ENCODE peak calls at places on chromosomes 1 and 21, in ten cellular contexts. One of them, this sample, is unnamed.

GRCh38 chr1:43349594-43350306 is 9.0 kb upstream of the CDC20 start:
- DNase-seq in CD4-positive, CD25-positive, alpha-beta regulatory T cell: no peak
- DNase-seq in GM10248: no peak
- DNase-seq in MV-4-11: no peak
- DNase-seq in HFF-Myc: peak; percentile 46
- DNase-seq in GM06990: no peak
- DNase-seq in activated CD4-positive, alpha-beta T cell treated with anti-CD3 and anti-CD28 coated beads, Interleukin-2, amount 50 U/mL, for 48 hours: no peak
- DNase-seq in upper lobe of right lung: no peak
- DNase-seq in chondrocyte: no peak
- DNase-seq in endodermal cell: no peak
- DNase-seq in this sample: no peak

GRCh38 chr21:29217818-29218252 is 80.9 kb upstream of the BACH1 start:
- DNase-seq in CD4-positive, CD25-positive, alpha-beta regulatory T cell: no peak
- DNase-seq in GM10248: no peak
- DNase-seq in MV-4-11: peak; percentile 95
- DNase-seq in HFF-Myc: peak; percentile 93
- DNase-seq in GM06990: no peak
- DNase-seq in activated CD4-positive, alpha-beta T cell treated with anti-CD3 and anti-CD28 coated beads, Interleukin-2, amount 50 U/mL, for 48 hours: no peak
- DNase-seq in upper lobe of right lung: no peak
- DNase-seq in chondrocyte: no peak
- DNase-seq in endodermal cell: no peak
- DNase-seq in this sample: no peak

GRCh38 chr1:41545996-41546938 is 61.8 kb upstream of the EDN2 start:
- DNase-seq in CD4-positive, CD25-positive, alpha-beta regulatory T cell: no peak
- DNase-seq in GM10248: no peak
- DNase-seq in MV-4-11: no peak
- DNase-seq in HFF-Myc: no peak
- DNase-seq in GM06990: no peak
- DNase-seq in activated CD4-positive, alpha-beta T cell treated with anti-CD3 and anti-CD28 coated beads, Interleukin-2, amount 50 U/mL, for 48 hours: no peak
- DNase-seq in upper lobe of right lung: peak; percentile 37
- DNase-seq in chondrocyte: peak; percentile 57
- DNase-seq in endodermal cell: no peak
- DNase-seq in this sample: no peak

GRCh38 chr1:19563336-19564097 is 78.2 kb upstream of the CAPZB start:
- DNase-seq in CD4-positive, CD25-positive, alpha-beta regulatory T cell: no peak
- DNase-seq in GM10248: no peak
- DNase-seq in MV-4-11: no peak
- DNase-seq in HFF-Myc: no peak
- DNase-seq in GM06990: no peak
- DNase-seq in activated CD4-positive, alpha-beta T cell treated with anti-CD3 and anti-CD28 coated beads, Interleukin-2, amount 50 U/mL, for 48 hours: no peak
- DNase-seq in upper lobe of right lung: peak; percentile 66
- DNase-seq in chondrocyte: no peak
- DNase-seq in endodermal cell: no peak
- DNase-seq in this sample: no peak

GRCh38 chr1:65467536-65467935 is 47.1 kb downstream of the LEPR start:
- DNase-seq in CD4-positive, CD25-positive, alpha-beta regulatory T cell: no peak
- DNase-seq in GM10248: no peak
- DNase-seq in MV-4-11: no peak
- DNase-seq in HFF-Myc: no peak
- DNase-seq in GM06990: no peak
- DNase-seq in activated CD4-positive, alpha-beta T cell treated with anti-CD3 and anti-CD28 coated beads, Interleukin-2, amount 50 U/mL, for 48 hours: no peak
- DNase-seq in upper lobe of right lung: no peak
- DNase-seq in chondrocyte: no peak
- DNase-seq in endodermal cell: peak; percentile 93
- DNase-seq in this sample: no peak

GRCh38 chr1:21291184-21291583 is 921 bp upstream of the ECE1 start:
- DNase-seq in CD4-positive, CD25-positive, alpha-beta regulatory T cell: no peak
- DNase-seq in GM10248: no peak
- DNase-seq in MV-4-11: no peak
- DNase-seq in HFF-Myc: no peak
- DNase-seq in GM06990: no peak
- DNase-seq in activated CD4-positive, alpha-beta T cell treated with anti-CD3 and anti-CD28 coated beads, Interleukin-2, amount 50 U/mL, for 48 hours: no peak
- DNase-seq in upper lobe of right lung: no peak
- DNase-seq in chondrocyte: no peak
- DNase-seq in endodermal cell: no peak
- DNase-seq in this sample: no peak

GRCh38 chr21:20739421-20739820 is 258.8 kb upstream of the NCAM2 start:
- DNase-seq in CD4-positive, CD25-positive, alpha-beta regulatory T cell: no peak
- DNase-seq in GM10248: no peak
- DNase-seq in MV-4-11: peak; percentile 44
- DNase-seq in HFF-Myc: peak; percentile 2
- DNase-seq in GM06990: no peak
- DNase-seq in activated CD4-positive, alpha-beta T cell treated with anti-CD3 and anti-CD28 coated beads, Interleukin-2, amount 50 U/mL, for 48 hours: no peak
- DNase-seq in upper lobe of right lung: no peak
- DNase-seq in chondrocyte: no peak
- DNase-seq in endodermal cell: peak; percentile 75
- DNase-seq in this sample: no peak

GRCh38 chr1:205537386-205538018 is 33.0 kb downstream of the CDK18 start:
- DNase-seq in CD4-positive, CD25-positive, alpha-beta regulatory T cell: no peak
- DNase-seq in GM10248: no peak
- DNase-seq in MV-4-11: no peak
- DNase-seq in HFF-Myc: no peak
- DNase-seq in GM06990: no peak
- DNase-seq in activated CD4-positive, alpha-beta T cell treated with anti-CD3 and anti-CD28 coated beads, Interleukin-2, amount 50 U/mL, for 48 hours: no peak
- DNase-seq in upper lobe of right lung: no peak
- DNase-seq in chondrocyte: peak; percentile 30
- DNase-seq in endodermal cell: no peak
- DNase-seq in this sample: no peak

GRCh38 chr1:46749921-46750404 is 31.0 kb upstream of the EFCAB14 start:
- DNase-seq in CD4-positive, CD25-positive, alpha-beta regulatory T cell: no peak
- DNase-seq in GM10248: no peak
- DNase-seq in MV-4-11: no peak
- DNase-seq in HFF-Myc: no peak
- DNase-seq in GM06990: no peak
- DNase-seq in activated CD4-positive, alpha-beta T cell treated with anti-CD3 and anti-CD28 coated beads, Interleukin-2, amount 50 U/mL, for 48 hours: no peak
- DNase-seq in upper lobe of right lung: no peak
- DNase-seq in chondrocyte: no peak
- DNase-seq in endodermal cell: no peak
- DNase-seq in this sample: no peak

GRCh38 chr1:209454340-209455014 is 129.0 kb upstream of the CAMK1G start:
- DNase-seq in CD4-positive, CD25-positive, alpha-beta regulatory T cell: no peak
- DNase-seq in GM10248: no peak
- DNase-seq in MV-4-11: peak; percentile 25
- DNase-seq in HFF-Myc: no peak
- DNase-seq in GM06990: no peak
- DNase-seq in activated CD4-positive, alpha-beta T cell treated with anti-CD3 and anti-CD28 coated beads, Interleukin-2, amount 50 U/mL, for 48 hours: no peak
- DNase-seq in upper lobe of right lung: no peak
- DNase-seq in chondrocyte: no peak
- DNase-seq in endodermal cell: no peak
- DNase-seq in this sample: no peak

GRCh38 chr1:243390315-243390875 is 134.6 kb downstream of the SDCCAG8 start:
- DNase-seq in CD4-positive, CD25-positive, alpha-beta regulatory T cell: no peak
- DNase-seq in GM10248: no peak
- DNase-seq in MV-4-11: no peak
- DNase-seq in HFF-Myc: no peak
- DNase-seq in GM06990: no peak
- DNase-seq in activated CD4-positive, alpha-beta T cell treated with anti-CD3 and anti-CD28 coated beads, Interleukin-2, amount 50 U/mL, for 48 hours: no peak
- DNase-seq in upper lobe of right lung: no peak
- DNase-seq in chondrocyte: no peak
- DNase-seq in endodermal cell: no peak
- DNase-seq in this sample: no peak

GRCh38 chr1:182301467-182302198 is 90.0 kb downstream of the GLUL start:
- DNase-seq in CD4-positive, CD25-positive, alpha-beta regulatory T cell: no peak
- DNase-seq in GM10248: no peak
- DNase-seq in MV-4-11: peak; percentile 83
- DNase-seq in HFF-Myc: no peak
- DNase-seq in GM06990: no peak
- DNase-seq in activated CD4-positive, alpha-beta T cell treated with anti-CD3 and anti-CD28 coated beads, Interleukin-2, amount 50 U/mL, for 48 hours: peak; percentile 24
- DNase-seq in upper lobe of right lung: no peak
- DNase-seq in chondrocyte: no peak
- DNase-seq in endodermal cell: peak; percentile 57
- DNase-seq in this sample: no peak

GRCh38 chr1:236502579-236502971 is 21.2 kb upstream of the LGALS8 start:
- DNase-seq in CD4-positive, CD25-positive, alpha-beta regulatory T cell: no peak
- DNase-seq in GM10248: no peak
- DNase-seq in MV-4-11: no peak
- DNase-seq in HFF-Myc: no peak
- DNase-seq in GM06990: no peak
- DNase-seq in activated CD4-positive, alpha-beta T cell treated with anti-CD3 and anti-CD28 coated beads, Interleukin-2, amount 50 U/mL, for 48 hours: no peak
- DNase-seq in upper lobe of right lung: no peak
- DNase-seq in chondrocyte: no peak
- DNase-seq in endodermal cell: no peak
- DNase-seq in this sample: no peak

GRCh38 chr1:63739452-63739851 is 34.4 kb upstream of the ROR1 start:
- DNase-seq in CD4-positive, CD25-positive, alpha-beta regulatory T cell: no peak
- DNase-seq in GM10248: no peak
- DNase-seq in MV-4-11: no peak
- DNase-seq in HFF-Myc: no peak
- DNase-seq in GM06990: no peak
- DNase-seq in activated CD4-positive, alpha-beta T cell treated with anti-CD3 and anti-CD28 coated beads, Interleukin-2, amount 50 U/mL, for 48 hours: no peak
- DNase-seq in upper lobe of right lung: no peak
- DNase-seq in chondrocyte: no peak
- DNase-seq in endodermal cell: peak; percentile 60
- DNase-seq in this sample: no peak

GRCh38 chr1:61588736-61589381 is 136.1 kb downstream of the TM2D1 start:
- DNase-seq in CD4-positive, CD25-positive, alpha-beta regulatory T cell: peak; percentile 3
- DNase-seq in GM10248: peak; percentile 67
- DNase-seq in MV-4-11: peak; percentile 70
- DNase-seq in HFF-Myc: peak; percentile 42
- DNase-seq in GM06990: peak; percentile 9
- DNase-seq in activated CD4-positive, alpha-beta T cell treated with anti-CD3 and anti-CD28 coated beads, Interleukin-2, amount 50 U/mL, for 48 hours: peak; percentile 71
- DNase-seq in upper lobe of right lung: no peak
- DNase-seq in chondrocyte: no peak
- DNase-seq in endodermal cell: peak; percentile 94
- DNase-seq in this sample: peak; percentile 67

GRCh38 chr1:48329905-48330304 is 107.4 kb downstream of the SLC5A9 start:
- DNase-seq in CD4-positive, CD25-positive, alpha-beta regulatory T cell: no peak
- DNase-seq in GM10248: no peak
- DNase-seq in MV-4-11: no peak
- DNase-seq in HFF-Myc: no peak
- DNase-seq in GM06990: no peak
- DNase-seq in activated CD4-positive, alpha-beta T cell treated with anti-CD3 and anti-CD28 coated beads, Interleukin-2, amount 50 U/mL, for 48 hours: no peak
- DNase-seq in upper lobe of right lung: no peak
- DNase-seq in chondrocyte: no peak
- DNase-seq in endodermal cell: no peak
- DNase-seq in this sample: no peak

GRCh38 chr1:85884372-85885035 is 176.3 kb upstream of the ZNHIT6 start:
- DNase-seq in CD4-positive, CD25-positive, alpha-beta regulatory T cell: no peak
- DNase-seq in GM10248: no peak
- DNase-seq in MV-4-11: peak; percentile 70
- DNase-seq in HFF-Myc: no peak
- DNase-seq in GM06990: no peak
- DNase-seq in activated CD4-positive, alpha-beta T cell treated with anti-CD3 and anti-CD28 coated beads, Interleukin-2, amount 50 U/mL, for 48 hours: no peak
- DNase-seq in upper lobe of right lung: no peak
- DNase-seq in chondrocyte: no peak
- DNase-seq in endodermal cell: peak; percentile 33
- DNase-seq in this sample: no peak

GRCh38 chr1:150060260-150060659 is 7.3 kb upstream of the VPS45 start:
- DNase-seq in CD4-positive, CD25-positive, alpha-beta regulatory T cell: no peak
- DNase-seq in GM10248: no peak
- DNase-seq in MV-4-11: no peak
- DNase-seq in HFF-Myc: no peak
- DNase-seq in GM06990: no peak
- DNase-seq in activated CD4-positive, alpha-beta T cell treated with anti-CD3 and anti-CD28 coated beads, Interleukin-2, amount 50 U/mL, for 48 hours: no peak
- DNase-seq in upper lobe of right lung: no peak
- DNase-seq in chondrocyte: no peak
- DNase-seq in endodermal cell: no peak
- DNase-seq in this sample: no peak

GRCh38 chr1:2326524-2326923 is 64.8 kb downstream of the MORN1 start:
- DNase-seq in CD4-positive, CD25-positive, alpha-beta regulatory T cell: no peak
- DNase-seq in GM10248: no peak
- DNase-seq in MV-4-11: no peak
- DNase-seq in HFF-Myc: no peak
- DNase-seq in GM06990: no peak
- DNase-seq in activated CD4-positive, alpha-beta T cell treated with anti-CD3 and anti-CD28 coated beads, Interleukin-2, amount 50 U/mL, for 48 hours: no peak
- DNase-seq in upper lobe of right lung: no peak
- DNase-seq in chondrocyte: no peak
- DNase-seq in endodermal cell: no peak
- DNase-seq in this sample: no peak

GRCh38 chr21:33026878-33027400 is 1.2 kb downstream of the OLIG2 start:
- DNase-seq in CD4-positive, CD25-positive, alpha-beta regulatory T cell: no peak
- DNase-seq in GM10248: no peak
- DNase-seq in MV-4-11: no peak
- DNase-seq in HFF-Myc: no peak
- DNase-seq in GM06990: no peak
- DNase-seq in activated CD4-positive, alpha-beta T cell treated with anti-CD3 and anti-CD28 coated beads, Interleukin-2, amount 50 U/mL, for 48 hours: no peak
- DNase-seq in upper lobe of right lung: no peak
- DNase-seq in chondrocyte: no peak
- DNase-seq in endodermal cell: peak; percentile 74
- DNase-seq in this sample: peak; percentile 50

GRCh38 chr1:52636701-52637695 is 4.0 kb downstream of the SHISAL2A start:
- DNase-seq in CD4-positive, CD25-positive, alpha-beta regulatory T cell: peak; percentile 50
- DNase-seq in GM10248: peak; percentile 67
- DNase-seq in MV-4-11: peak; percentile 98
- DNase-seq in HFF-Myc: no peak
- DNase-seq in GM06990: peak; percentile 79
- DNase-seq in activated CD4-positive, alpha-beta T cell treated with anti-CD3 and anti-CD28 coated beads, Interleukin-2, amount 50 U/mL, for 48 hours: peak; percentile 63
- DNase-seq in upper lobe of right lung: no peak
- DNase-seq in chondrocyte: no peak
- DNase-seq in endodermal cell: no peak
- DNase-seq in this sample: peak; percentile 72

GRCh38 chr1:1331068-1331965 is at the start of gene TAS1R3:
- DNase-seq in CD4-positive, CD25-positive, alpha-beta regulatory T cell: no peak
- DNase-seq in GM10248: no peak
- DNase-seq in MV-4-11: no peak
- DNase-seq in HFF-Myc: no peak
- DNase-seq in GM06990: no peak
- DNase-seq in activated CD4-positive, alpha-beta T cell treated with anti-CD3 and anti-CD28 coated beads, Interleukin-2, amount 50 U/mL, for 48 hours: no peak
- DNase-seq in upper lobe of right lung: no peak
- DNase-seq in chondrocyte: no peak
- DNase-seq in endodermal cell: no peak
- DNase-seq in this sample: no peak

GRCh38 chr1:222064388-222065201 is 322.7 kb upstream of the DUSP10 start:
- DNase-seq in CD4-positive, CD25-positive, alpha-beta regulatory T cell: no peak
- DNase-seq in GM10248: no peak
- DNase-seq in MV-4-11: peak; percentile 42
- DNase-seq in HFF-Myc: peak; percentile 33
- DNase-seq in GM06990: no peak
- DNase-seq in activated CD4-positive, alpha-beta T cell treated with anti-CD3 and anti-CD28 coated beads, Interleukin-2, amount 50 U/mL, for 48 hours: no peak
- DNase-seq in upper lobe of right lung: no peak
- DNase-seq in chondrocyte: no peak
- DNase-seq in endodermal cell: no peak
- DNase-seq in this sample: no peak

GRCh38 chr1:160432371-160432786 is 32.0 kb downstream of the VANGL2 start:
- DNase-seq in CD4-positive, CD25-positive, alpha-beta regulatory T cell: no peak
- DNase-seq in GM10248: peak; percentile 44
- DNase-seq in MV-4-11: peak; percentile 51
- DNase-seq in HFF-Myc: no peak
- DNase-seq in GM06990: peak; percentile 83
- DNase-seq in activated CD4-positive, alpha-beta T cell treated with anti-CD3 and anti-CD28 coated beads, Interleukin-2, amount 50 U/mL, for 48 hours: no peak
- DNase-seq in upper lobe of right lung: no peak
- DNase-seq in chondrocyte: no peak
- DNase-seq in endodermal cell: no peak
- DNase-seq in this sample: peak; percentile 45

GRCh38 chr1:241828576-241828975 is 19.4 kb upstream of the EXO1 start:
- DNase-seq in CD4-positive, CD25-positive, alpha-beta regulatory T cell: no peak
- DNase-seq in GM10248: no peak
- DNase-seq in MV-4-11: no peak
- DNase-seq in HFF-Myc: no peak
- DNase-seq in GM06990: no peak
- DNase-seq in activated CD4-positive, alpha-beta T cell treated with anti-CD3 and anti-CD28 coated beads, Interleukin-2, amount 50 U/mL, for 48 hours: no peak
- DNase-seq in upper lobe of right lung: no peak
- DNase-seq in chondrocyte: no peak
- DNase-seq in endodermal cell: no peak
- DNase-seq in this sample: no peak

GRCh38 chr1:64163972-64164371 is 39.5 kb upstream of the UBE2U start:
- DNase-seq in CD4-positive, CD25-positive, alpha-beta regulatory T cell: no peak
- DNase-seq in GM10248: no peak
- DNase-seq in MV-4-11: no peak
- DNase-seq in HFF-Myc: no peak
- DNase-seq in GM06990: no peak
- DNase-seq in activated CD4-positive, alpha-beta T cell treated with anti-CD3 and anti-CD28 coated beads, Interleukin-2, amount 50 U/mL, for 48 hours: no peak
- DNase-seq in upper lobe of right lung: no peak
- DNase-seq in chondrocyte: no peak
- DNase-seq in endodermal cell: peak; percentile 60
- DNase-seq in this sample: no peak

GRCh38 chr1:109838838-109839240 is 71.8 kb upstream of the CSF1 start:
- DNase-seq in CD4-positive, CD25-positive, alpha-beta regulatory T cell: no peak
- DNase-seq in GM10248: no peak
- DNase-seq in MV-4-11: no peak
- DNase-seq in HFF-Myc: peak; percentile 25
- DNase-seq in GM06990: no peak
- DNase-seq in activated CD4-positive, alpha-beta T cell treated with anti-CD3 and anti-CD28 coated beads, Interleukin-2, amount 50 U/mL, for 48 hours: no peak
- DNase-seq in upper lobe of right lung: no peak
- DNase-seq in chondrocyte: no peak
- DNase-seq in endodermal cell: peak; percentile 24
- DNase-seq in this sample: no peak

GRCh38 chr1:86852737-86853408 is 61.1 kb downstream of the SELENOF start:
- DNase-seq in CD4-positive, CD25-positive, alpha-beta regulatory T cell: no peak
- DNase-seq in GM10248: no peak
- DNase-seq in MV-4-11: no peak
- DNase-seq in HFF-Myc: no peak
- DNase-seq in GM06990: no peak
- DNase-seq in activated CD4-positive, alpha-beta T cell treated with anti-CD3 and anti-CD28 coated beads, Interleukin-2, amount 50 U/mL, for 48 hours: no peak
- DNase-seq in upper lobe of right lung: no peak
- DNase-seq in chondrocyte: no peak
- DNase-seq in endodermal cell: no peak
- DNase-seq in this sample: no peak

This sample was measured in GM13977.